ENCODE peak calls at places on chromosomes 7 and 10, in five cellular contexts. O, R, S, N and K are unnamed samples.

GRCh38 chr7:138125598-138126111 is 49.4 kb downstream of the AKR1D1 start:
- DNase-seq in O (no peak), S (no peak), N (peak), R (no peak), K (no peak)

GRCh38 chr7:25098096-25099046 is 26.7 kb downstream of the CYCS start:
- DNase-seq in R (peak), N (peak), O (peak), S (peak), K (peak)

GRCh38 chr10:52664629-52665028 is 108.0 kb downstream of the MBL2 start:
- DNase-seq in O (no peak), N (no peak), R (no peak), S (no peak), K (no peak)

GRCh38 chr10:88032566-88032965 is 169.1 kb downstream of the PTEN start:
- DNase-seq in R (no peak), N (peak), O (no peak), S (no peak), K (no peak)

GRCh38 chr10:11336703-11337102 is 274.7 kb downstream of the USP6NL start:
- DNase-seq in N (no peak), S (no peak), O (no peak), R (no peak), K (no peak)

GRCh38 chr7:148327379-148327778 is 263.2 kb upstream of the C7orf33 start:
- DNase-seq in N (peak), R (no peak), S (no peak), O (no peak), K (no peak)

GRCh38 chr7:42494722-42495121 is 257.7 kb upstream of the GLI3 start:
- DNase-seq in O (no peak), R (no peak), S (no peak), N (no peak), K (no peak)

GRCh38 chr7:44911911-44912310 is 26.6 kb upstream of the PURB start:
- DNase-seq in O (no peak), R (no peak), S (no peak), N (no peak), K (no peak)

GRCh38 chr7:20172736-20173334 is 44.3 kb downstream of the MACC1 start:
- DNase-seq in R (no peak), N (peak), S (peak), O (peak), K (peak)

GRCh38 chr7:158407581-158408331 is 179.9 kb downstream of the PTPRN2 start:
- DNase-seq in S (no peak), O (no peak), N (peak), R (no peak), K (no peak)

GRCh38 chr10:97427571-97428179 is 1.7 kb downstream of the PGAM1 start:
- DNase-seq in S (no peak), R (no peak), N (peak), O (no peak), K (no peak)

GRCh38 chr10:119165171-119166110 is at the start of gene SFXN4:
- DNase-seq in O (peak), N (peak), R (no peak), S (peak), K (peak)

GRCh38 chr7:97025983-97026704 is 1.5 kb upstream of the DLX5 start:
- DNase-seq in S (no peak), O (no peak), N (no peak), R (no peak), K (no peak)

GRCh38 chr10:87751274-87751673 is 66.8 kb downstream of the ATAD1 start:
- DNase-seq in S (no peak), N (no peak), R (no peak), O (no peak), K (no peak)

GRCh38 chr10:107546239-107546638 is 381.7 kb upstream of the SORCS1 start:
- DNase-seq in R (no peak), O (no peak), N (peak), S (no peak), K (no peak)

GRCh38 chr10:102601639-102602038 is 42.6 kb upstream of the TRIM8 start:
- DNase-seq in S (no peak), R (no peak), N (no peak), O (no peak), K (no peak)

GRCh38 chr10:123743441-123744225 is 77.5 kb downstream of the GPR26 start:
- DNase-seq in N (peak), S (no peak), R (no peak), O (no peak), K (no peak)

GRCh38 chr10:62136931-62137330 is 131.7 kb downstream of the RTKN2 start:
- DNase-seq in N (no peak), O (no peak), S (no peak), R (peak), K (no peak)